ENCODE peak calls at places on chromosomes 5 and 9, in six cellular contexts. H is K562, B is WTC11, K is A549, J is HepG2, Y is H1. W is an unnamed sample.

GRCh38 chr5:2986301-2986700 is 234.8 kb upstream of the IRX2 start:
- DNase-seq in H (no peak), B (no peak), K (no peak), J (no peak), Y (no peak), W (no peak)

GRCh38 chr5:6201626-6202025 is 176.7 kb downstream of the MED10 start:
- DNase-seq in H (no peak), B (no peak), K (no peak), J (no peak), Y (no peak), W (no peak)

GRCh38 chr5:58938568-58939424 is 355.9 kb downstream of the RAB3C start:
- DNase-seq in H (no peak), B (no peak), K (no peak), J (no peak), Y (no peak), W (no peak)

GRCh38 chr9:91274950-91275349 is 86.8 kb downstream of the AUH start:
- DNase-seq in H (no peak), B (no peak), K (no peak), J (no peak), Y (no peak), W (no peak)

GRCh38 chr9:110555971-110556370 is 23.6 kb downstream of the SVEP1 start:
- DNase-seq in H (no peak), B (no peak), K (peak; percentile 9), J (peak; percentile 62), Y (no peak), W (peak; percentile 96)

GRCh38 chr5:69075522-69076169 is 18.2 kb upstream of the SLC30A5 start:
- DNase-seq in H (no peak), B (no peak), K (no peak), J (no peak), Y (no peak), W (no peak)

GRCh38 chr5:113427871-113428574 is 6.8 kb downstream of the TSSK1B start:
- DNase-seq in H (no peak), B (no peak), K (no peak), J (no peak), Y (no peak), W (no peak)

GRCh38 chr9:115202960-115203751 is 85.2 kb upstream of the TNC start:
- DNase-seq in H (no peak), B (no peak), K (no peak), J (no peak), Y (no peak), W (no peak)

GRCh38 chr5:91848453-91848852 is 465.3 kb upstream of the ARRDC3 start:
- DNase-seq in H (no peak), B (no peak), K (peak; percentile 36), J (peak; percentile 2), Y (no peak), W (no peak)

GRCh38 chr9:5708414-5708813 is 79.5 kb downstream of the RIC1 start:
- DNase-seq in H (no peak), B (no peak), K (no peak), J (no peak), Y (no peak), W (no peak)

GRCh38 chr5:134540747-134541733 is 15.6 kb downstream of the JADE2 start:
- DNase-seq in H (no peak), B (no peak), K (no peak), J (no peak), Y (no peak), W (no peak)

GRCh38 chr9:99105152-99106043 is 485 bp downstream of the TGFBR1 start:
- DNase-seq in H (peak; percentile 87), B (peak; percentile 60), K (peak; percentile 69), J (peak; percentile 52), Y (peak; percentile 80), W (peak; percentile 68)

GRCh38 chr9:38228331-38229122 is 159.5 kb upstream of the SHB start:
- DNase-seq in H (no peak), B (no peak), K (no peak), J (no peak), Y (no peak), W (no peak)

GRCh38 chr9:20980713-20981481 is 50.5 kb downstream of the HACD4 start:
- DNase-seq in H (no peak), B (no peak), K (no peak), J (no peak), Y (no peak), W (peak; percentile 54)

GRCh38 chr5:38650540-38651275 is 94.3 kb upstream of the LIFR start:
- DNase-seq in H (no peak), B (no peak), K (no peak), J (no peak), Y (no peak), W (peak; percentile 92)

GRCh38 chr9:76704601-76705204 is 59.5 kb upstream of the PCA3 start:
- DNase-seq in H (peak; percentile 19), B (no peak), K (peak; percentile 44), J (peak; percentile 58), Y (no peak), W (peak; percentile 91)

GRCh38 chr5:156147948-156148285 is 179.0 kb upstream of the SGCD start:
- DNase-seq in H (no peak), B (no peak), K (peak; percentile 33), J (no peak), Y (no peak), W (no peak)

GRCh38 chr9:70021026-70021571 is 22.5 kb upstream of the MAMDC2 start:
- DNase-seq in H (no peak), B (no peak), K (no peak), J (no peak), Y (no peak), W (peak; percentile 87)

GRCh38 chr5:35038891-35039290 is 8.9 kb downstream of the AGXT2 start:
- DNase-seq in H (no peak), B (no peak), K (no peak), J (no peak), Y (no peak), W (no peak)

GRCh38 chr5:168654225-168654624 is 75.1 kb upstream of the PANK3 start:
- DNase-seq in H (no peak), B (no peak), K (no peak), J (no peak), Y (no peak), W (peak; percentile 14)

GRCh38 chr5:178356459-178356872 is 123.9 kb upstream of the PHYKPL start:
- DNase-seq in H (no peak), B (peak; percentile 46), K (no peak), J (no peak), Y (no peak), W (no peak)

GRCh38 chr5:177089146-177089545 is 2.4 kb downstream of the FGFR4 start:
- DNase-seq in H (no peak), B (no peak), K (no peak), J (no peak), Y (no peak), W (no peak)

GRCh38 chr5:34007116-34007674 is 655 bp downstream of the AMACR start:
- DNase-seq in H (no peak), B (no peak), K (peak; percentile 10), J (no peak), Y (no peak), W (no peak)

GRCh38 chr9:5579881-5580280 is 49.0 kb upstream of the RIC1 start:
- DNase-seq in H (no peak), B (no peak), K (no peak), J (no peak), Y (no peak), W (no peak)

GRCh38 chr5:141845371-141845821 is 32.8 kb downstream of the PCDH1 start:
- DNase-seq in H (peak; percentile 70), B (peak; percentile 63), K (no peak), J (no peak), Y (no peak), W (no peak)

GRCh38 chr5:179455320-179455719 is 95.0 kb upstream of the RUFY1 start:
- DNase-seq in H (no peak), B (no peak), K (no peak), J (no peak), Y (no peak), W (no peak)

GRCh38 chr5:42951847-42952411 is 88.2 kb downstream of the ANXA2R start:
- DNase-seq in H (no peak), B (no peak), K (no peak), J (no peak), Y (no peak), W (peak; percentile 57)

GRCh38 chr9:124795881-124796415 is 19.0 kb downstream of the OLFML2A start:
- DNase-seq in H (no peak), B (no peak), K (no peak), J (peak; percentile 35), Y (no peak), W (peak; percentile 44)

GRCh38 chr9:34047864-34048729 is 590 bp downstream of the UBAP2 start:
- DNase-seq in H (peak; percentile 70), B (peak; percentile 48), K (peak; percentile 61), J (peak; percentile 29), Y (no peak), W (no peak)

GRCh38 chr9:89223398-89223977 is 44.9 kb upstream of the SHC3 start:
- DNase-seq in H (no peak), B (no peak), K (no peak), J (no peak), Y (no peak), W (no peak)
- TF ChIP-seq JUN in H (no peak), B (no peak), K (no peak), J (no peak), Y (no peak), W (no peak)

GRCh38 chr5:95549030-95549429 is 5.7 kb downstream of the SKIC3 start:
- DNase-seq in H (no peak), B (no peak), K (no peak), J (no peak), Y (no peak), W (no peak)
- TF ChIP-seq JUN in H (no peak), B (no peak), K (no peak), J (no peak), Y (no peak), W (no peak)

DNA sequence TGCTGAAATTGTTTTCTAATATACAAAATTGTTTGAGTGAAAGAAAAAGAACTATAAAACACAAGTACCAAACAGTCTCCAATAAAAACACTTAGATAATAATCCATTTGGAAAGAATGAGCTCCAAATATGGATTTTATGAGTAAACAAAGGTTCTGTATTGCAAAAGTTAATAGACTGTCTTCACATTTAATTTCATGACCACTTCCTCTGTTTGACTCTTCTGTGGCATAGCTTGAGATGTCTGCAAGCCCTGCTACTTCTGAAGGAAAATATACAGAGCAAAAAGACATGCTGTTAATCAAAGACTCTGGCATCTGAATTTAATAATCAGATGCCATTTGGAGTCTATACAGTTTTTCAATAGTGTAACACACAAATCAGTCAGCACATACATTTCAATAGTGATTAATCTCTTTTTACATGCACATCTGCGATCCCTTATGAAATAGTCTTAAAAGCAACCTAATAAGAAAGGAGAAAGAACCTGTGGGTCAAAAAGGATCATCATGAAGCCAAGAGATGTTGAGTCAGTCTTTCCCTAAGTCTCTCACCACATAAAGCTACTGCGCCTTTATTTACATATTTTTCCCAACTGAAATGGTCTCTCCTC is 165.4 kb upstream of the LHFPL2 start:
- DNase-seq in H (no peak), B (no peak), K (no peak), J (no peak), Y (no peak), W (no peak)
- TF ChIP-seq JUN in H (no peak), B (no peak), K (no peak), J (no peak), Y (no peak), W (no peak)

GRCh38 chr9:137750007-137750406 is 127.6 kb upstream of the CACNA1B start:
- DNase-seq in H (no peak), B (no peak), K (no peak), J (no peak), Y (no peak), W (no peak)
- TF ChIP-seq JUN in H (no peak), B (no peak), K (no peak), J (no peak), Y (no peak), W (no peak)

GRCh38 chr5:88854769-88855168 is 28.2 kb downstream of the MEF2C start:
- DNase-seq in H (no peak), B (no peak), K (no peak), J (no peak), Y (no peak), W (no peak)
- TF ChIP-seq JUN in H (no peak), B (no peak), K (no peak), J (no peak), Y (no peak), W (no peak)

W was measured in endothelial cell of umbilical vein.